ENCODE peak calls at places on chromosome 10, in six cellular contexts. One of them, this sample, is unnamed.

GRCh38 chr10:101995451-101996063 is 60.4 kb downstream of the ARMH3 start:
- DNase-seq in GM03348: peak; percentile 22
- DNase-seq in GM20000: no peak
- DNase-seq in Right ventricle myocardium superior: no peak
- DNase-seq in lower lobe of right lung: no peak
- DNase-seq in keratinocyte: no peak
- DNase-seq in this sample: no peak

GRCh38 chr10:77049896-77050295 is 587.7 kb downstream of the KCNMA1 start:
- DNase-seq in keratinocyte: no peak
- DNase-seq in GM03348: peak; percentile 79
- DNase-seq in Right ventricle myocardium superior: no peak
- DNase-seq in GM20000: no peak
- DNase-seq in lower lobe of right lung: no peak
- DNase-seq in this sample: no peak

GRCh38 chr10:132728741-132729140 is 57.2 kb downstream of the NKX6-2 start:
- DNase-seq in GM20000: no peak
- DNase-seq in lower lobe of right lung: no peak
- DNase-seq in keratinocyte: no peak
- DNase-seq in GM03348: no peak
- DNase-seq in Right ventricle myocardium superior: no peak
- DNase-seq in this sample: no peak

GRCh38 chr10:29798876-29799690 is 164.3 kb upstream of the SVIL start:
- DNase-seq in keratinocyte: no peak
- DNase-seq in Right ventricle myocardium superior: no peak
- DNase-seq in GM20000: no peak
- DNase-seq in lower lobe of right lung: no peak
- DNase-seq in GM03348: peak; percentile 52
- DNase-seq in this sample: no peak

GRCh38 chr10:14757394-14757793 is 17.3 kb downstream of the FAM107B start:
- DNase-seq in Right ventricle myocardium superior: no peak
- DNase-seq in GM03348: no peak
- DNase-seq in keratinocyte: no peak
- DNase-seq in lower lobe of right lung: no peak
- DNase-seq in GM20000: no peak
- DNase-seq in this sample: no peak

GRCh38 chr10:90930971-90931841 is 10.3 kb upstream of the ANKRD1 start:
- DNase-seq in keratinocyte: no peak
- DNase-seq in lower lobe of right lung: peak; percentile 55
- DNase-seq in GM20000: no peak
- DNase-seq in GM03348: peak; percentile 88
- DNase-seq in Right ventricle myocardium superior: peak; percentile 62
- DNase-seq in this sample: no peak

GRCh38 chr10:25176421-25176968 is 1.7 kb downstream of the GPR158 start:
- DNase-seq in Right ventricle myocardium superior: no peak
- DNase-seq in keratinocyte: no peak
- DNase-seq in GM20000: no peak
- DNase-seq in lower lobe of right lung: no peak
- DNase-seq in GM03348: peak; percentile 3
- DNase-seq in this sample: no peak

GRCh38 chr10:13528138-13528874 is 508 bp downstream of the BEND7 start:
- DNase-seq in GM20000: peak; percentile 64
- DNase-seq in keratinocyte: no peak
- DNase-seq in lower lobe of right lung: no peak
- DNase-seq in GM03348: peak; percentile 55
- DNase-seq in Right ventricle myocardium superior: peak; percentile 42
- DNase-seq in this sample: no peak

GRCh38 chr10:13984647-13985155 is 346.0 kb downstream of the FRMD4A start:
- DNase-seq in lower lobe of right lung: no peak
- DNase-seq in GM03348: peak; percentile 78
- DNase-seq in GM20000: no peak
- DNase-seq in keratinocyte: peak; percentile 88
- DNase-seq in Right ventricle myocardium superior: no peak
- DNase-seq in this sample: peak; percentile 60